ENCODE peak calls at places on chromosomes 7 and 10, in four cellular contexts. H is NCI-H146, A is hippocampal formation, M is germinal center. B is an unnamed sample.

GRCh38 chr10:70985824-70986336 is 97.5 kb upstream of the PCBD1 start:
- DNase-seq in H (peak; percentile 97), A (no peak), M (no peak), B (no peak)

GRCh38 chr7:28708458-28708951 is 249.6 kb downstream of the TRIL start:
- DNase-seq in H (no peak), A (peak; percentile 86), M (no peak), B (no peak)

GRCh38 chr7:45606050-45606449 is 31.9 kb downstream of the ADCY1 start:
- DNase-seq in H (no peak), A (no peak), M (no peak), B (no peak)

GRCh38 chr10:29141761-29142160 is 147.1 kb upstream of the LYZL1 start:
- DNase-seq in H (no peak), A (no peak), M (no peak), B (peak; percentile 79)

GRCh38 chr10:99395750-99396445 is 34.5 kb downstream of the GOT1 start:
- DNase-seq in H (no peak), A (peak; percentile 59), M (no peak), B (peak; percentile 93)

GRCh38 chr10:100879741-100880360 is 32.9 kb upstream of the SLF2 start:
- DNase-seq in H (no peak), A (no peak), M (no peak), B (no peak)

GRCh38 chr10:369441-370221 is 234.4 kb downstream of the ZMYND11 start:
- DNase-seq in H (no peak), A (no peak), M (no peak), B (peak; percentile 77)

GRCh38 chr10:12934777-12935176 is 66.7 kb downstream of the CCDC3 start:
- DNase-seq in H (no peak), A (no peak), M (no peak), B (no peak)